ENCODE peak calls at places on chromosomes 2 and 18, in eight cellular contexts. K, X, O, H, J, D, W and Q are unnamed samples.

GRCh38 chr2:110221938-110222337 is 9.6 kb upstream of the MTLN start:
- DNase-seq in K (no peak), X (no peak), O (no peak), H (no peak), J (no peak), D (no peak), W (no peak), Q (no peak)

GRCh38 chr2:65869286-65869685 is 436.9 kb upstream of the SPRED2 start:
- DNase-seq in K (no peak), X (no peak), O (no peak), H (no peak), J (no peak), D (no peak), W (no peak), Q (no peak)

GRCh38 chr18:13374468-13375301 is 156.1 kb downstream of the LDLRAD4 start:
- DNase-seq in K (peak; percentile 5), X (no peak), O (no peak), H (no peak), J (no peak), D (no peak), W (no peak), Q (peak; percentile 40)

GRCh38 chr2:20604957-20605381 is 45.9 kb downstream of the HS1BP3 start:
- DNase-seq in K (no peak), X (no peak), O (peak; percentile 68), H (no peak), J (no peak), D (no peak), W (peak; percentile 83), Q (peak; percentile 92)

GRCh38 chr2:20590704-20591515 is 60.0 kb downstream of the HS1BP3 start:
- DNase-seq in K (no peak), X (peak; percentile 23), O (peak; percentile 55), H (no peak), J (no peak), D (peak; percentile 67), W (peak; percentile 35), Q (no peak)

GRCh38 chr18:11857177-11857887 is 6.1 kb downstream of the CHMP1B start:
- DNase-seq in K (peak; percentile 90), X (peak; percentile 56), O (peak; percentile 94), H (no peak), J (peak; percentile 92), D (peak; percentile 48), W (peak; percentile 98), Q (peak; percentile 100)

GRCh38 chr2:202122975-202123765 is 50.1 kb downstream of the KIAA2012 start:
- DNase-seq in K (no peak), X (no peak), O (no peak), H (no peak), J (no peak), D (no peak), W (peak; percentile 37), Q (no peak)

GRCh38 chr18:48300463-48300961 is 108.7 kb downstream of the ZBTB7C start:
- DNase-seq in K (no peak), X (no peak), O (peak; percentile 59), H (no peak), J (peak; percentile 54), D (peak; percentile 42), W (no peak), Q (no peak)

GRCh38 chr2:72895759-72896281 is 8.6 kb downstream of the SPR start:
- DNase-seq in K (no peak), X (peak; percentile 79), O (no peak), H (no peak), J (peak; percentile 58), D (no peak), W (peak; percentile 67), Q (peak; percentile 53)

DNA sequence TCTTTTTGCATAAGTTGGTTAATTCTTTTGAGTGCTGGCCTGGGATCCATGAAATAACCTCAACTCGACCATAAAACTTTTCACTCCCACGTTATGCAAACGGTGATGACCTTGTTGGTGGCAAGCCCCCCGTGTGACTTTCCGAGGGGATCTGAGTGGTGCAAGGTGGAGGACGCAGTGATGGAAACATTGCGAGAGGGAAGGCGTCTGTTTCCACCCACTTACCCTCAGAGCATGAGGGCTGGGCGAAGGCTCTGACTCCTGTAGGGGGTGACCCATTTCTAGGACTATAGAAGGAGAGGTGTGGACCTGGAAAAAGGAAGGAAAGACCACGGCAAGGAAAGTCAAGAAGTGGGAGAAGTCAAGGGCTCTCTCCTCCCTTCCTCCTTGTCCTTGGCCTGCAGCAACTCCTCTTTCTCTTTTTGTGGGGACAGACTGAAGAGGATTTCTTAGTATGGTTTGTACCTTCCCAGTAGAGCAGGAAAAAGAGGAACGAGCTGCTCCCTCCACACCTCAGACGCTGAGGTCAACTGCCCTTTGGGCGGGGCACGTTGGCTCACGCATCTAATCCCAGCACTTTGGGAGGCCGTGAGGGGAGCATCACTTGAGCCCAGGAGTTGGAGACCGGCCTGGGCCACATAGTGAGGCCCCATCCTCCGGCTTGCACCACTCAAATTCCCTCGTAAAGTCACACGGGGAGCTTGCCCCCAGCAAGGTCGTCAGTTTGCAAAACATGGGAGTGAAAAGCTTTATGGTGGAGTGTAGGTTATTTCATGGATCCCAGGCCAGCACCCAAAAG is 15.5 kb upstream of the CD8A start:
- DNase-seq in K (no peak), X (no peak), O (no peak), H (no peak), J (no peak), D (no peak), W (no peak), Q (no peak)
- H3K27ac ChIP-seq in K (no peak overlapping the region), X (no peak overlapping the region), O (no peak overlapping the region), H (no peak overlapping the region), J (no peak overlapping the region), D (no peak overlapping the region), W (no peak overlapping the region), Q (no peak overlapping the region)

DNA sequence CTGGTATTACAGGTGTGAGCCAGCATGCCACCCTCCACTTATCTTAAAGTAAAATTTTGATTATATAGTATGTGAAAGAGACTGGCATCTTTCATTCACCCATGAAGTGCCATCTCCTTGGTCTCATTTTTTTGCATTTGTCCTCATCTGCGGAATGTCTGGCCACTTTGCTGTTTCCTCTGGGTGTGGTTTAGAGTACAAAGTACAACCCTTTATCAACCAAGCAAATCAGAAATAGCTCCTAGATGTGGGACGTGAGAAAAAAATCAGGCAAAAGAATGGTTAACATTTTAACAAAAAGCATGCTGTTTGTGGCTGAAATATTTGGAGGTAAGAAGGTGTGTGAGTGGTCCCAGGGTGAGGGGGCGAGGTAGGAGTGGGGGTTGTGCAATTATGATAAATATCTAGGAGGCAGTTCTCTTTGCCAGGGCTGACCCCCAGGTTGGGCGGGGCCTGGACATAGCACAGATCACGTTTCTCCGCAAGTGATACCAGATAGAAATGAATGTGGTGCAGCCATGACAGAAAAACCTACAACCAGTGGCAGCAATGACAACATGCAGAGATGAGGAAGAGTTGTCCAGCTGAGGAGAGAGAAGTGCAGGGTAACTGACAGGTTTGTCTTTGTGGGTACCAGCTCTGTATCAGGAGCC is 115.8 kb upstream of the SERTAD2 start:
- DNase-seq in K (no peak), X (no peak), O (no peak), H (no peak), J (peak; percentile 40), D (no peak), W (no peak), Q (no peak)
- H3K27ac ChIP-seq in K (peak overlapping the region; percentile 38), X (no peak overlapping the region), O (no peak overlapping the region), H (no peak overlapping the region), J (peak overlapping the region; percentile 98), D (peak overlapping the region; percentile 99), W (peak overlapping the region; percentile 87), Q (no peak overlapping the region)

GRCh38 chr2:67394734-67395133 is 2.4 kb upstream of the ETAA1 start:
- DNase-seq in K (no peak), X (no peak), O (no peak), H (no peak), J (no peak), D (no peak), W (peak; percentile 82), Q (peak; percentile 39)

GRCh38 chr2:67399144-67399543 is 2.0 kb downstream of the ETAA1 start:
- DNase-seq in K (peak; percentile 18), X (no peak), O (no peak), H (no peak), J (no peak), D (no peak), W (no peak), Q (no peak)

GRCh38 chr2:67400560-67401464 is 3.7 kb downstream of the ETAA1 start:
- DNase-seq in K (no peak), X (no peak), O (no peak), H (no peak), J (no peak), D (no peak), W (peak; percentile 41), Q (peak; percentile 56)

GRCh38 chr2:67397143-67397986 is at the start of gene ETAA1:
- DNase-seq in K (peak; percentile 95), X (peak; percentile 93), O (peak; percentile 95), H (peak; percentile 87), J (peak; percentile 96), D (peak; percentile 94), W (peak; percentile 98), Q (peak; percentile 83)

DNA sequence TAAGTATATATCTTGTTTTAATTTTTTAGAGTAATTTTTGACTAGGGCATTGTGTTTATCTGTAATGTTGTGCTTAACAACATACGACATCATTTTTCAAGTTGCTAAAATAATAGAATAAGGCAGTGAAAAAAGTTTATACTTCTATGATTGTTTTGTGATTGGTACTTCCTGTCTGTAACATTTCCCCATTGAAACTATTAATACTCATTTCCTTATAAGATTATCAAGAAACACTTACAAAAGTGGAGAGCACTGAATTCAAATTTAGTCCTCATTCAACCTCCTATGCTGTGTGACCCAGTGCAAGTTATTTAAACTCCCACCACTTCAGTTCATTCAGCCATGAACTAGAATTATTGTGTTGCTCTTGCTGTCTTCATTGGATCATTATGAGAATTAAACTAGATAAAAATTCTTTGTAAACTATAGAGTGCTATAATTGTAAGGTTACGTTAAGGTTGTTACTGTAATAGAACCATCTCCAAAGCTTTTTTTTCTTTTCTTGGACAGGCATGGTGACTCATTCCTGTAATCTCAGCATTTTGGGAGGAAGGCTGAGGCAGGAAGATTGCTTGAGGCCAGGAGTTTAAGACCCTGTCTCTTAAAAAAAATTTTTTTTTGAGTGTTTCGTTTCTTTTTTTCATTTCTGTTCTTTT is 2.8 kb downstream of the ETAA1 start:
- DNase-seq in K (no peak), X (no peak), O (no peak), H (no peak), J (no peak), D (no peak), W (peak; percentile 57), Q (peak; percentile 65)
- H3K27ac ChIP-seq in K (peak overlapping the region; percentile 68), X (no peak overlapping the region), O (peak overlapping the region; percentile 42), H (no peak overlapping the region), J (peak overlapping the region; percentile 65), D (no peak overlapping the region), W (peak overlapping the region; percentile 20), Q (peak overlapping the region; percentile 91)

GRCh38 chr2:46136481-46136880 is 160.7 kb upstream of the EPAS1 start:
- DNase-seq in K (no peak), X (no peak), O (no peak), H (no peak), J (no peak), D (no peak), W (no peak), Q (no peak)

GRCh38 chr2:46135936-46136335 is 161.3 kb upstream of the EPAS1 start:
- DNase-seq in K (no peak), X (no peak), O (no peak), H (no peak), J (peak; percentile 28), D (no peak), W (peak; percentile 6), Q (peak; percentile 91)

GRCh38 chr2:46134531-46135229 is 162.5 kb upstream of the EPAS1 start:
- DNase-seq in K (no peak), X (no peak), O (peak; percentile 70), H (no peak), J (no peak), D (peak; percentile 62), W (peak; percentile 54), Q (peak; percentile 69)

GRCh38 chr2:46135230-46135555 is 162.0 kb upstream of the EPAS1 start:
- DNase-seq in K (no peak), X (no peak), O (no peak), H (no peak), J (no peak), D (no peak), W (no peak), Q (peak; percentile 25)

GRCh38 chr2:46136953-46137352 is 160.3 kb upstream of the EPAS1 start:
- DNase-seq in K (no peak), X (no peak), O (no peak), H (no peak), J (no peak), D (no peak), W (no peak), Q (no peak)
- H3K27ac ChIP-seq in K (no peak overlapping the region), X (no peak overlapping the region), O (peak overlapping the region; percentile 66), H (no peak overlapping the region), J (peak overlapping the region; percentile 70), D (peak overlapping the region; percentile 89), W (no peak overlapping the region), Q (no peak overlapping the region)